ENCODE peak calls at places on chromosome 13, in eight cellular contexts. V is T-helper 1 cell; E is nucleus accumbens; W is ELF-1; L is activated naive CD8-positive, alpha-beta T cell treated with anti-CD3 and anti-CD28 coated beads for 36 hours; M is activated naive CD4-positive, alpha-beta T cell; A is coronary artery; R is RPMI8226. B is an unnamed sample.

GRCh38 chr13:66154354-66154753 is 1075.8 kb downstream of the PCDH9 start:
- DNase-seq in M (no peak), W (no peak), R (no peak), V (no peak), E (no peak), L (no peak), A (no peak), B (no peak)

GRCh38 chr13:60303166-60303565 is 93.9 kb upstream of the TDRD3 start:
- DNase-seq in L (no peak), W (no peak), A (no peak), E (no peak), V (no peak), M (no peak), R (no peak), B (no peak)

GRCh38 chr13:40187836-40188591 is 478.4 kb downstream of the FOXO1 start:
- DNase-seq in M (peak), V (peak), A (no peak), W (peak), E (no peak), L (peak), R (no peak), B (no peak)

GRCh38 chr13:74825170-74825948 is 656.6 kb downstream of the TBC1D4 start:
- DNase-seq in W (no peak), E (no peak), V (no peak), M (no peak), R (no peak), A (no peak), L (no peak), B (peak)

GRCh38 chr13:99273128-99273527 is 14.9 kb upstream of the GPR18 start:
- DNase-seq in E (no peak), V (no peak), L (no peak), W (no peak), A (no peak), R (no peak), M (no peak), B (no peak)

GRCh38 chr13:74206061-74206561 is 71.9 kb upstream of the KLF12 start:
- DNase-seq in V (no peak), L (no peak), W (peak), R (no peak), M (no peak), E (no peak), A (no peak), B (no peak)

GRCh38 chr13:67224148-67224846 is 5.8 kb downstream of the PCDH9 start:
- DNase-seq in L (peak), A (no peak), E (peak), V (peak), M (no peak), W (peak), R (peak), B (peak)

GRCh38 chr13:22427783-22428182 is 753.0 kb upstream of the SGCG start:
- DNase-seq in L (no peak), V (no peak), W (no peak), A (no peak), M (no peak), E (no peak), R (no peak), B (no peak)

GRCh38 chr13:46866150-46866549 is 30.7 kb downstream of the HTR2A start:
- DNase-seq in E (no peak), M (no peak), A (no peak), V (no peak), L (no peak), R (no peak), W (peak), B (peak)

GRCh38 chr13:66984241-66984640 is 245.9 kb downstream of the PCDH9 start:
- DNase-seq in W (no peak), R (no peak), V (no peak), L (no peak), M (no peak), E (no peak), A (no peak), B (no peak)

GRCh38 chr13:35860661-35861060 is 270.5 kb downstream of the DCLK1 start:
- DNase-seq in M (no peak), A (no peak), V (no peak), W (no peak), R (no peak), E (no peak), L (no peak), B (no peak)

GRCh38 chr13:24008679-24009078 is 111.4 kb upstream of the C1QTNF9B start:
- DNase-seq in V (no peak), E (no peak), W (no peak), L (no peak), R (no peak), A (no peak), M (no peak), B (no peak)

GRCh38 chr13:54198911-54199310 is 1170.3 kb downstream of the OLFM4 start:
- DNase-seq in E (no peak), M (no peak), R (no peak), A (no peak), V (no peak), L (no peak), W (no peak), B (no peak)

GRCh38 chr13:36072127-36072526 is 59.1 kb downstream of the DCLK1 start:
- DNase-seq in A (no peak), V (no peak), M (no peak), E (no peak), W (no peak), L (no peak), R (no peak), B (no peak)

GRCh38 chr13:112575680-112576079 is 12.3 kb downstream of the TUBGCP3 start:
- DNase-seq in W (peak), R (no peak), E (no peak), M (no peak), V (no peak), A (no peak), L (no peak), B (no peak)

GRCh38 chr13:52353116-52353718 is 52.8 kb downstream of the THSD1 start:
- DNase-seq in E (no peak), V (no peak), W (no peak), A (no peak), L (no peak), M (no peak), R (no peak), B (no peak)

GRCh38 chr13:37168922-37169321 is 63.5 kb upstream of the CSNK1A1L start:
- DNase-seq in E (no peak), A (no peak), M (no peak), V (no peak), R (no peak), W (no peak), L (no peak), B (no peak)

GRCh38 chr13:26881154-26881553 is 120.6 kb upstream of the GPR12 start:
- DNase-seq in E (no peak), M (no peak), A (no peak), L (no peak), V (no peak), R (no peak), W (no peak), B (no peak)

GRCh38 chr13:113981201-113981605 is 7.3 kb upstream of the C13orf46 start:
- DNase-seq in A (no peak), R (peak), M (no peak), E (no peak), W (no peak), L (no peak), V (peak), B (no peak)

GRCh38 chr13:59677966-59678814 is 485.5 kb downstream of the DIAPH3 start:
- DNase-seq in V (no peak), W (no peak), R (peak), E (no peak), A (no peak), L (no peak), M (no peak), B (peak)

B was measured in RKO.